ENCODE peak calls at places on chromosome 19, in seven cellular contexts. K, V, L, F, O, R and A are unnamed samples.

GRCh38 chr19:737591-738093 is 13.3 kb upstream of the MISP start:
- DNase-seq in F (no peak), K (no peak), O (peak), L (peak), V (no peak), R (peak), A (peak)

GRCh38 chr19:32896516-32897214 is 27.1 kb upstream of the SLC7A9 start:
- DNase-seq in O (no peak), K (no peak), F (no peak), R (no peak), L (peak), V (no peak), A (no peak)

GRCh38 chr19:16260160-16260793 is 62.6 kb downstream of the AP1M1 start:
- DNase-seq in K (no peak), R (no peak), O (no peak), L (no peak), F (no peak), V (no peak), A (no peak)

GRCh38 chr19:28468701-28469459 is 744.1 kb downstream of the UQCRFS1 start:
- DNase-seq in V (no peak), R (no peak), F (no peak), O (no peak), L (peak), K (no peak), A (peak)

GRCh38 chr19:35613574-35613973 is 1.0 kb downstream of the HAUS5 start:
- DNase-seq in L (no peak), K (no peak), O (no peak), V (no peak), R (no peak), F (no peak), A (no peak)

GRCh38 chr19:6269101-6269886 is 10.5 kb downstream of the MLLT1 start:
- DNase-seq in V (no peak), L (no peak), O (no peak), F (no peak), R (no peak), K (no peak), A (no peak)

GRCh38 chr19:38544569-38545315 is 73.0 kb downstream of the MAP4K1 start:
- DNase-seq in F (peak), O (no peak), V (peak), K (no peak), R (no peak), L (no peak), A (no peak)

GRCh38 chr19:42233638-42234292 is 8.6 kb downstream of the GSK3A start:
- DNase-seq in O (no peak), F (no peak), R (no peak), K (no peak), L (no peak), V (no peak), A (no peak)

GRCh38 chr19:35318679-35319448 is 10.1 kb upstream of the CD22 start:
- DNase-seq in F (peak), L (peak), R (no peak), O (no peak), V (no peak), K (no peak), A (peak)

GRCh38 chr19:47093254-47093653 is 20.3 kb downstream of the ZC3H4 start:
- DNase-seq in V (no peak), O (no peak), F (no peak), R (no peak), K (no peak), L (no peak), A (no peak)

GRCh38 chr19:57269515-57270250 is 10.6 kb upstream of the ZNF460 start:
- DNase-seq in L (peak), O (no peak), V (no peak), R (no peak), K (no peak), F (peak), A (peak)

GRCh38 chr19:17946965-17947784 is 14.4 kb downstream of the CCDC124 start:
- DNase-seq in L (no peak), R (peak), V (no peak), K (no peak), F (no peak), O (no peak), A (no peak)

GRCh38 chr19:29375429-29376093 is 150.2 kb upstream of the VSTM2B start:
- DNase-seq in L (no peak), V (no peak), R (no peak), O (no peak), K (no peak), F (no peak), A (peak)

GRCh38 chr19:48203227-48203793 is 32.8 kb downstream of the ZSWIM9 start:
- DNase-seq in O (no peak), F (no peak), L (no peak), K (no peak), R (no peak), V (no peak), A (no peak)

GRCh38 chr19:3508771-3509535 is 2.8 kb downstream of the FZR1 start:
- DNase-seq in O (no peak), F (no peak), R (no peak), V (no peak), K (no peak), L (no peak), A (no peak)

GRCh38 chr19:4257025-4257424 is 10.1 kb downstream of the YJU2 start:
- DNase-seq in F (no peak), V (no peak), K (no peak), O (no peak), R (no peak), L (no peak), A (no peak)

GRCh38 chr19:17311455-17312248 is 2.3 kb downstream of the DDA1 start:
- DNase-seq in R (no peak), F (peak), V (no peak), L (peak), K (no peak), O (no peak), A (no peak)

GRCh38 chr19:51713319-51714285 is 10.2 kb downstream of the HAS1 start:
- DNase-seq in O (no peak), R (no peak), K (no peak), F (no peak), V (no peak), L (no peak), A (no peak)

GRCh38 chr19:4120933-4121612 is 2.8 kb downstream of the MAP2K2 start:
- DNase-seq in K (no peak), V (no peak), O (no peak), L (no peak), R (no peak), F (no peak), A (no peak)

GRCh38 chr19:3450796-3451411 is 29.4 kb downstream of the SMIM24 start:
- DNase-seq in O (no peak), K (no peak), F (peak), R (no peak), L (peak), V (no peak), A (peak)

GRCh38 chr19:33988601-33989000 is 183.7 kb upstream of the LSM14A start:
- DNase-seq in L (no peak), O (no peak), R (no peak), V (no peak), F (no peak), K (no peak), A (peak)

GRCh38 chr19:41811036-41811435 is 14.6 kb downstream of the CEACAM3 start:
- DNase-seq in F (no peak), K (no peak), R (no peak), L (no peak), V (no peak), O (no peak), A (no peak)

GRCh38 chr19:23817519-23817918 is 58.8 kb upstream of the ZNF681 start:
- DNase-seq in V (no peak), L (peak), F (peak), O (no peak), K (no peak), R (no peak), A (no peak)

GRCh38 chr19:43584484-43584883 is 8.9 kb downstream of the PINLYP start:
- DNase-seq in O (no peak), R (no peak), L (no peak), V (no peak), F (no peak), K (no peak), A (no peak)

GRCh38 chr19:2627855-2628254 is 74.6 kb downstream of the GNG7 start:
- DNase-seq in O (no peak), K (no peak), L (peak), R (no peak), V (no peak), F (peak), A (no peak)

GRCh38 chr19:40231544-40232424 is 5.3 kb upstream of the CCNP start:
- DNase-seq in V (no peak), R (no peak), F (no peak), K (no peak), O (no peak), L (peak), A (peak)

GRCh38 chr19:51081476-51081875 is 1.2 kb downstream of the KLK14 start:
- DNase-seq in R (no peak), O (no peak), K (no peak), F (no peak), L (no peak), V (no peak), A (no peak)

GRCh38 chr19:48608798-48609263 is 2.3 kb downstream of the SPACA4 start:
- DNase-seq in K (no peak), F (peak), R (no peak), L (peak), O (no peak), V (peak), A (peak)

GRCh38 chr19:45676851-45677263 is 8.8 kb downstream of the GIPR start:
- DNase-seq in F (no peak), O (peak), R (no peak), L (no peak), V (no peak), K (no peak), A (peak)

GRCh38 chr19:30386551-30387143 is 14.5 kb downstream of the ZNF536 start:
- DNase-seq in F (no peak), R (no peak), K (no peak), V (no peak), L (no peak), O (no peak), A (no peak)

GRCh38 chr19:6041991-6042421 is 64.1 kb upstream of the RANBP3 start:
- DNase-seq in K (no peak), O (no peak), F (no peak), V (peak), L (no peak), R (no peak), A (no peak)

GRCh38 chr19:14786421-14786851 is 8.1 kb upstream of the ADGRE2 start:
- DNase-seq in F (no peak), V (no peak), K (no peak), L (peak), R (peak), O (no peak), A (no peak)

GRCh38 chr19:2320057-2320456 is 8.3 kb downstream of the LSM7 start:
- DNase-seq in O (no peak), K (no peak), R (no peak), L (no peak), V (no peak), F (peak), A (no peak)

GRCh38 chr19:44796701-44797115 is 12.2 kb upstream of the BCAM start:
- DNase-seq in L (no peak), F (no peak), V (peak), R (no peak), O (no peak), K (no peak), A (no peak)